ENCODE peak calls at places on chromosomes 4 and X, in ten cellular contexts. One of them, this sample, is unnamed.

GRCh38 chr4:7905461-7905915 is 34.2 kb downstream of the AFAP1 start:
- DNase-seq in NCI-H345: no peak
- DNase-seq in SW 1271: no peak
- DNase-seq in SK-N-MC: no peak
- DNase-seq in NAMALWA: no peak
- DNase-seq in activated T-cell treated with anti-CD3 and anti-CD28 coated beads, Interleukin-2, amount 50 U/mL, for 1 hour: no peak
- DNase-seq in stimulated activated CD8-positive, alpha-beta memory T cell treated with anti-CD3 and anti-CD28 coated beads, Interleukin-15, amount 100 ng/mL, for 24 hours: no peak
- DNase-seq in neural progenitor cell: no peak
- DNase-seq in right atrium auricular region: no peak
- DNase-seq in vagina: no peak
- DNase-seq in this sample: no peak

GRCh38 chrX:118627084-118627758 is 100.2 kb upstream of the IL13RA1 start:
- DNase-seq in NAMALWA: peak
- DNase-seq in right atrium auricular region: no peak
- DNase-seq in vagina: no peak
- DNase-seq in neural progenitor cell: no peak
- DNase-seq in stimulated activated CD8-positive, alpha-beta memory T cell treated with anti-CD3 and anti-CD28 coated beads, Interleukin-15, amount 100 ng/mL, for 24 hours: no peak
- DNase-seq in SW 1271: no peak
- DNase-seq in NCI-H345: no peak
- DNase-seq in SK-N-MC: no peak
- DNase-seq in activated T-cell treated with anti-CD3 and anti-CD28 coated beads, Interleukin-2, amount 50 U/mL, for 1 hour: no peak
- DNase-seq in this sample: no peak

GRCh38 chrX:55026143-55026542 is 4.6 kb downstream of the ALAS2 start:
- DNase-seq in activated T-cell treated with anti-CD3 and anti-CD28 coated beads, Interleukin-2, amount 50 U/mL, for 1 hour: no peak
- DNase-seq in stimulated activated CD8-positive, alpha-beta memory T cell treated with anti-CD3 and anti-CD28 coated beads, Interleukin-15, amount 100 ng/mL, for 24 hours: no peak
- DNase-seq in right atrium auricular region: no peak
- DNase-seq in vagina: no peak
- DNase-seq in SW 1271: no peak
- DNase-seq in neural progenitor cell: no peak
- DNase-seq in NCI-H345: no peak
- DNase-seq in SK-N-MC: no peak
- DNase-seq in NAMALWA: no peak
- DNase-seq in this sample: no peak

GRCh38 chrX:153874366-153875125 is 11.4 kb downstream of the L1CAM start:
- DNase-seq in activated T-cell treated with anti-CD3 and anti-CD28 coated beads, Interleukin-2, amount 50 U/mL, for 1 hour: no peak
- DNase-seq in neural progenitor cell: no peak
- DNase-seq in vagina: no peak
- DNase-seq in SW 1271: no peak
- DNase-seq in stimulated activated CD8-positive, alpha-beta memory T cell treated with anti-CD3 and anti-CD28 coated beads, Interleukin-15, amount 100 ng/mL, for 24 hours: no peak
- DNase-seq in NCI-H345: no peak
- DNase-seq in NAMALWA: no peak
- DNase-seq in SK-N-MC: no peak
- DNase-seq in right atrium auricular region: no peak
- DNase-seq in this sample: no peak

GRCh38 chr4:83108101-83108861 is 6.2 kb downstream of the PLAC8 start:
- DNase-seq in vagina: no peak
- DNase-seq in SK-N-MC: no peak
- DNase-seq in neural progenitor cell: no peak
- DNase-seq in right atrium auricular region: no peak
- DNase-seq in activated T-cell treated with anti-CD3 and anti-CD28 coated beads, Interleukin-2, amount 50 U/mL, for 1 hour: peak
- DNase-seq in stimulated activated CD8-positive, alpha-beta memory T cell treated with anti-CD3 and anti-CD28 coated beads, Interleukin-15, amount 100 ng/mL, for 24 hours: no peak
- DNase-seq in NCI-H345: no peak
- DNase-seq in SW 1271: no peak
- DNase-seq in NAMALWA: no peak
- DNase-seq in this sample: no peak

GRCh38 chrX:103533428-103534216 is 14.3 kb upstream of the RAB40A start:
- DNase-seq in SW 1271: peak
- DNase-seq in NCI-H345: peak
- DNase-seq in activated T-cell treated with anti-CD3 and anti-CD28 coated beads, Interleukin-2, amount 50 U/mL, for 1 hour: peak
- DNase-seq in NAMALWA: peak
- DNase-seq in right atrium auricular region: peak
- DNase-seq in neural progenitor cell: peak
- DNase-seq in vagina: no peak
- DNase-seq in SK-N-MC: peak
- DNase-seq in stimulated activated CD8-positive, alpha-beta memory T cell treated with anti-CD3 and anti-CD28 coated beads, Interleukin-15, amount 100 ng/mL, for 24 hours: peak
- DNase-seq in this sample: peak

GRCh38 chr4:86834901-86835300 is 14.3 kb downstream of the SLC10A6 start:
- DNase-seq in activated T-cell treated with anti-CD3 and anti-CD28 coated beads, Interleukin-2, amount 50 U/mL, for 1 hour: no peak
- DNase-seq in vagina: no peak
- DNase-seq in NAMALWA: no peak
- DNase-seq in stimulated activated CD8-positive, alpha-beta memory T cell treated with anti-CD3 and anti-CD28 coated beads, Interleukin-15, amount 100 ng/mL, for 24 hours: no peak
- DNase-seq in NCI-H345: no peak
- DNase-seq in SW 1271: no peak
- DNase-seq in SK-N-MC: no peak
- DNase-seq in right atrium auricular region: no peak
- DNase-seq in neural progenitor cell: no peak
- DNase-seq in this sample: no peak

GRCh38 chrX:18654873-18655836 is 16.8 kb downstream of the RS1 start:
- DNase-seq in NCI-H345: peak
- DNase-seq in SK-N-MC: no peak
- DNase-seq in neural progenitor cell: no peak
- DNase-seq in stimulated activated CD8-positive, alpha-beta memory T cell treated with anti-CD3 and anti-CD28 coated beads, Interleukin-15, amount 100 ng/mL, for 24 hours: no peak
- DNase-seq in vagina: no peak
- DNase-seq in right atrium auricular region: no peak
- DNase-seq in SW 1271: no peak
- DNase-seq in activated T-cell treated with anti-CD3 and anti-CD28 coated beads, Interleukin-2, amount 50 U/mL, for 1 hour: no peak
- DNase-seq in NAMALWA: no peak
- DNase-seq in this sample: no peak

GRCh38 chr4:183987987-183988392 is 82.9 kb downstream of the STOX2 start:
- DNase-seq in activated T-cell treated with anti-CD3 and anti-CD28 coated beads, Interleukin-2, amount 50 U/mL, for 1 hour: no peak
- DNase-seq in SW 1271: peak
- DNase-seq in NCI-H345: no peak
- DNase-seq in SK-N-MC: no peak
- DNase-seq in NAMALWA: no peak
- DNase-seq in neural progenitor cell: peak
- DNase-seq in vagina: no peak
- DNase-seq in right atrium auricular region: peak
- DNase-seq in stimulated activated CD8-positive, alpha-beta memory T cell treated with anti-CD3 and anti-CD28 coated beads, Interleukin-15, amount 100 ng/mL, for 24 hours: no peak
- DNase-seq in this sample: peak

GRCh38 chr4:8642651-8643321 is 50.2 kb downstream of the CPZ start:
- DNase-seq in SK-N-MC: no peak
- DNase-seq in vagina: no peak
- DNase-seq in right atrium auricular region: no peak
- DNase-seq in NCI-H345: no peak
- DNase-seq in neural progenitor cell: no peak
- DNase-seq in NAMALWA: no peak
- DNase-seq in SW 1271: no peak
- DNase-seq in activated T-cell treated with anti-CD3 and anti-CD28 coated beads, Interleukin-2, amount 50 U/mL, for 1 hour: no peak
- DNase-seq in stimulated activated CD8-positive, alpha-beta memory T cell treated with anti-CD3 and anti-CD28 coated beads, Interleukin-15, amount 100 ng/mL, for 24 hours: no peak
- DNase-seq in this sample: no peak

GRCh38 chrX:70336767-70337166 is 46.9 kb downstream of the KIF4A start:
- DNase-seq in neural progenitor cell: no peak
- DNase-seq in NAMALWA: no peak
- DNase-seq in stimulated activated CD8-positive, alpha-beta memory T cell treated with anti-CD3 and anti-CD28 coated beads, Interleukin-15, amount 100 ng/mL, for 24 hours: no peak
- DNase-seq in activated T-cell treated with anti-CD3 and anti-CD28 coated beads, Interleukin-2, amount 50 U/mL, for 1 hour: no peak
- DNase-seq in NCI-H345: no peak
- DNase-seq in vagina: no peak
- DNase-seq in SW 1271: no peak
- DNase-seq in SK-N-MC: no peak
- DNase-seq in right atrium auricular region: no peak
- DNase-seq in this sample: no peak

GRCh38 chr4:15262396-15262795 is 165.4 kb upstream of the C1QTNF7 start:
- DNase-seq in NAMALWA: no peak
- DNase-seq in neural progenitor cell: no peak
- DNase-seq in stimulated activated CD8-positive, alpha-beta memory T cell treated with anti-CD3 and anti-CD28 coated beads, Interleukin-15, amount 100 ng/mL, for 24 hours: no peak
- DNase-seq in right atrium auricular region: no peak
- DNase-seq in SK-N-MC: no peak
- DNase-seq in SW 1271: no peak
- DNase-seq in vagina: no peak
- DNase-seq in NCI-H345: no peak
- DNase-seq in activated T-cell treated with anti-CD3 and anti-CD28 coated beads, Interleukin-2, amount 50 U/mL, for 1 hour: no peak
- DNase-seq in this sample: no peak

GRCh38 chr4:108685036-108685686 is 34.8 kb downstream of the OSTC start:
- DNase-seq in neural progenitor cell: no peak
- DNase-seq in vagina: no peak
- DNase-seq in SK-N-MC: no peak
- DNase-seq in activated T-cell treated with anti-CD3 and anti-CD28 coated beads, Interleukin-2, amount 50 U/mL, for 1 hour: no peak
- DNase-seq in NCI-H345: no peak
- DNase-seq in right atrium auricular region: no peak
- DNase-seq in NAMALWA: no peak
- DNase-seq in stimulated activated CD8-positive, alpha-beta memory T cell treated with anti-CD3 and anti-CD28 coated beads, Interleukin-15, amount 100 ng/mL, for 24 hours: no peak
- DNase-seq in SW 1271: no peak
- DNase-seq in this sample: no peak

GRCh38 chrX:80879143-80879542 is 69.5 kb upstream of the BRWD3 start:
- DNase-seq in NCI-H345: peak
- DNase-seq in activated T-cell treated with anti-CD3 and anti-CD28 coated beads, Interleukin-2, amount 50 U/mL, for 1 hour: no peak
- DNase-seq in NAMALWA: peak
- DNase-seq in stimulated activated CD8-positive, alpha-beta memory T cell treated with anti-CD3 and anti-CD28 coated beads, Interleukin-15, amount 100 ng/mL, for 24 hours: no peak
- DNase-seq in SK-N-MC: no peak
- DNase-seq in SW 1271: no peak
- DNase-seq in vagina: no peak
- DNase-seq in neural progenitor cell: no peak
- DNase-seq in right atrium auricular region: no peak
- DNase-seq in this sample: peak

GRCh38 chr4:80006935-80007744 is 65.9 kb downstream of the ANTXR2 start:
- DNase-seq in activated T-cell treated with anti-CD3 and anti-CD28 coated beads, Interleukin-2, amount 50 U/mL, for 1 hour: no peak
- DNase-seq in SK-N-MC: peak
- DNase-seq in SW 1271: no peak
- DNase-seq in right atrium auricular region: no peak
- DNase-seq in neural progenitor cell: no peak
- DNase-seq in stimulated activated CD8-positive, alpha-beta memory T cell treated with anti-CD3 and anti-CD28 coated beads, Interleukin-15, amount 100 ng/mL, for 24 hours: no peak
- DNase-seq in NCI-H345: no peak
- DNase-seq in NAMALWA: no peak
- DNase-seq in vagina: no peak
- DNase-seq in this sample: peak

GRCh38 chr4:163693776-163694175 is 199.3 kb downstream of the TMA16 start:
- DNase-seq in stimulated activated CD8-positive, alpha-beta memory T cell treated with anti-CD3 and anti-CD28 coated beads, Interleukin-15, amount 100 ng/mL, for 24 hours: no peak
- DNase-seq in activated T-cell treated with anti-CD3 and anti-CD28 coated beads, Interleukin-2, amount 50 U/mL, for 1 hour: no peak
- DNase-seq in NCI-H345: no peak
- DNase-seq in vagina: no peak
- DNase-seq in right atrium auricular region: no peak
- DNase-seq in SK-N-MC: no peak
- DNase-seq in SW 1271: peak
- DNase-seq in NAMALWA: no peak
- DNase-seq in neural progenitor cell: no peak
- DNase-seq in this sample: no peak

GRCh38 chrX:68827848-68828562 is 816 bp upstream of the EFNB1 start:
- DNase-seq in NCI-H345: peak
- DNase-seq in activated T-cell treated with anti-CD3 and anti-CD28 coated beads, Interleukin-2, amount 50 U/mL, for 1 hour: peak
- DNase-seq in right atrium auricular region: peak
- DNase-seq in vagina: peak
- DNase-seq in SW 1271: peak
- DNase-seq in stimulated activated CD8-positive, alpha-beta memory T cell treated with anti-CD3 and anti-CD28 coated beads, Interleukin-15, amount 100 ng/mL, for 24 hours: peak
- DNase-seq in NAMALWA: peak
- DNase-seq in neural progenitor cell: peak
- DNase-seq in SK-N-MC: peak
- DNase-seq in this sample: peak

GRCh38 chr4:96691496-96691895 is 851.6 kb downstream of the PDHA2 start:
- DNase-seq in vagina: no peak
- DNase-seq in SW 1271: no peak
- DNase-seq in SK-N-MC: peak
- DNase-seq in stimulated activated CD8-positive, alpha-beta memory T cell treated with anti-CD3 and anti-CD28 coated beads, Interleukin-15, amount 100 ng/mL, for 24 hours: no peak
- DNase-seq in NAMALWA: no peak
- DNase-seq in NCI-H345: no peak
- DNase-seq in right atrium auricular region: no peak
- DNase-seq in neural progenitor cell: no peak
- DNase-seq in activated T-cell treated with anti-CD3 and anti-CD28 coated beads, Interleukin-2, amount 50 U/mL, for 1 hour: no peak
- DNase-seq in this sample: no peak

GRCh38 chrX:9940397-9940796 is 26.8 kb upstream of the CLDN34 start:
- DNase-seq in right atrium auricular region: no peak
- DNase-seq in SK-N-MC: no peak
- DNase-seq in NCI-H345: no peak
- DNase-seq in activated T-cell treated with anti-CD3 and anti-CD28 coated beads, Interleukin-2, amount 50 U/mL, for 1 hour: no peak
- DNase-seq in vagina: no peak
- DNase-seq in stimulated activated CD8-positive, alpha-beta memory T cell treated with anti-CD3 and anti-CD28 coated beads, Interleukin-15, amount 100 ng/mL, for 24 hours: no peak
- DNase-seq in SW 1271: no peak
- DNase-seq in neural progenitor cell: no peak
- DNase-seq in NAMALWA: no peak
- DNase-seq in this sample: no peak

This sample was measured in hepatocyte.